ENCODE peak calls at places on chromosome 15, in seven cellular contexts. One of them, this sample, is unnamed.

GRCh38 chr15:40857601-40858351 is 13.9 kb downstream of the SPINT1 start:
- DNase-seq in heart left ventricle: peak; percentile 87
- DNase-seq in PC-3: peak; percentile 97
- DNase-seq in adrenal gland: peak; percentile 69
- DNase-seq in breast epithelium: peak; percentile 84
- DNase-seq in BE2C: peak; percentile 85
- DNase-seq in hepatocyte: peak; percentile 89
- DNase-seq in this sample: peak; percentile 81

GRCh38 chr15:71103102-71103676 is 12.1 kb upstream of the THSD4 start:
- DNase-seq in adrenal gland: peak; percentile 16
- DNase-seq in heart left ventricle: no peak
- DNase-seq in breast epithelium: no peak
- DNase-seq in PC-3: peak; percentile 57
- DNase-seq in BE2C: peak; percentile 49
- DNase-seq in hepatocyte: peak; percentile 34
- DNase-seq in this sample: no peak

GRCh38 chr15:51869074-51869425 is 39.6 kb downstream of the TMOD3 start:
- DNase-seq in BE2C: peak; percentile 74
- DNase-seq in hepatocyte: no peak
- DNase-seq in heart left ventricle: no peak
- DNase-seq in breast epithelium: no peak
- DNase-seq in PC-3: peak; percentile 88
- DNase-seq in adrenal gland: no peak
- DNase-seq in this sample: no peak

GRCh38 chr15:99424978-99425665 is 140.7 kb upstream of the MEF2A start:
- DNase-seq in BE2C: peak; percentile 50
- DNase-seq in heart left ventricle: peak; percentile 78
- DNase-seq in breast epithelium: no peak
- DNase-seq in PC-3: peak; percentile 89
- DNase-seq in adrenal gland: no peak
- DNase-seq in hepatocyte: peak; percentile 65
- DNase-seq in this sample: no peak

GRCh38 chr15:79065744-79066376 is 24.7 kb downstream of the RASGRF1 start:
- DNase-seq in breast epithelium: no peak
- DNase-seq in adrenal gland: no peak
- DNase-seq in heart left ventricle: no peak
- DNase-seq in BE2C: no peak
- DNase-seq in PC-3: no peak
- DNase-seq in hepatocyte: no peak
- DNase-seq in this sample: no peak

GRCh38 chr15:65115542-65115941 is 542 bp upstream of the UBAP1L start:
- DNase-seq in hepatocyte: no peak
- DNase-seq in BE2C: no peak
- DNase-seq in breast epithelium: no peak
- DNase-seq in PC-3: no peak
- DNase-seq in adrenal gland: no peak
- DNase-seq in heart left ventricle: no peak
- DNase-seq in this sample: no peak

GRCh38 chr15:81303241-81304225 is 20.4 kb downstream of the STARD5 start:
- DNase-seq in breast epithelium: no peak
- DNase-seq in BE2C: no peak
- DNase-seq in heart left ventricle: no peak
- DNase-seq in hepatocyte: no peak
- DNase-seq in adrenal gland: no peak
- DNase-seq in PC-3: no peak
- DNase-seq in this sample: no peak

GRCh38 chr15:29822685-29823459 is 604 bp upstream of the TJP1 start:
- DNase-seq in adrenal gland: peak; percentile 62
- DNase-seq in heart left ventricle: peak; percentile 82
- DNase-seq in breast epithelium: peak; percentile 59
- DNase-seq in hepatocyte: peak; percentile 76
- DNase-seq in PC-3: peak; percentile 67
- DNase-seq in BE2C: peak; percentile 48
- DNase-seq in this sample: peak; percentile 88

GRCh38 chr15:69065981-69066645 is 51.6 kb downstream of the NOX5 start:
- DNase-seq in adrenal gland: no peak
- DNase-seq in BE2C: no peak
- DNase-seq in heart left ventricle: no peak
- DNase-seq in breast epithelium: no peak
- DNase-seq in PC-3: no peak
- DNase-seq in hepatocyte: no peak
- DNase-seq in this sample: no peak

GRCh38 chr15:74955796-74956647 is 550 bp downstream of the RPP25 start:
- DNase-seq in PC-3: no peak
- DNase-seq in breast epithelium: peak; percentile 35
- DNase-seq in heart left ventricle: peak; percentile 88
- DNase-seq in adrenal gland: peak; percentile 82
- DNase-seq in hepatocyte: peak; percentile 90
- DNase-seq in BE2C: peak; percentile 36
- DNase-seq in this sample: peak; percentile 80

GRCh38 chr15:66704019-66704782 is 2.2 kb downstream of the SMAD6 start:
- DNase-seq in hepatocyte: no peak
- DNase-seq in PC-3: no peak
- DNase-seq in heart left ventricle: no peak
- DNase-seq in adrenal gland: no peak
- DNase-seq in breast epithelium: no peak
- DNase-seq in BE2C: no peak
- DNase-seq in this sample: no peak

GRCh38 chr15:69117431-69117841 is 43.0 kb upstream of the GLCE start:
- DNase-seq in heart left ventricle: no peak
- DNase-seq in hepatocyte: no peak
- DNase-seq in breast epithelium: no peak
- DNase-seq in adrenal gland: no peak
- DNase-seq in BE2C: peak; percentile 41
- DNase-seq in PC-3: no peak
- DNase-seq in this sample: no peak

GRCh38 chr15:33132722-33133345 is 61.7 kb downstream of the FMN1 start:
- DNase-seq in heart left ventricle: no peak
- DNase-seq in breast epithelium: peak; percentile 65
- DNase-seq in adrenal gland: no peak
- DNase-seq in BE2C: peak; percentile 47
- DNase-seq in hepatocyte: peak; percentile 73
- DNase-seq in PC-3: peak; percentile 85
- DNase-seq in this sample: no peak

GRCh38 chr15:94387854-94388441 is 156.6 kb downstream of the MCTP2 start:
- DNase-seq in hepatocyte: no peak
- DNase-seq in heart left ventricle: no peak
- DNase-seq in BE2C: no peak
- DNase-seq in PC-3: no peak
- DNase-seq in breast epithelium: no peak
- DNase-seq in adrenal gland: no peak
- DNase-seq in this sample: no peak

GRCh38 chr15:70777156-70777926 is 14.0 kb upstream of the UACA start:
- DNase-seq in adrenal gland: no peak
- DNase-seq in PC-3: no peak
- DNase-seq in hepatocyte: no peak
- DNase-seq in heart left ventricle: no peak
- DNase-seq in BE2C: no peak
- DNase-seq in breast epithelium: no peak
- DNase-seq in this sample: no peak

GRCh38 chr15:35555244-35555643 is 9.3 kb upstream of the DPH6 start:
- DNase-seq in breast epithelium: no peak
- DNase-seq in hepatocyte: no peak
- DNase-seq in heart left ventricle: no peak
- DNase-seq in BE2C: no peak
- DNase-seq in adrenal gland: no peak
- DNase-seq in PC-3: no peak
- DNase-seq in this sample: no peak
- H3K4me1 ChIP-seq in breast epithelium: no peaks in the 10 kb centered on the region
- H3K4me1 ChIP-seq in hepatocyte: no peaks in the 10 kb centered on the region
- H3K4me1 ChIP-seq in heart left ventricle: peaks cover 10% of the 10 kb centered on the region
- H3K4me1 ChIP-seq in BE2C: no peaks in the 10 kb centered on the region
- H3K4me1 ChIP-seq in adrenal gland: peaks cover 3% of the 10 kb centered on the region
- H3K4me1 ChIP-seq in PC-3: peaks cover 11% of the 10 kb centered on the region
- H3K4me1 ChIP-seq in this sample: peaks cover 6% of the 10 kb centered on the region

GRCh38 chr15:75955720-75956119 is 52.0 kb downstream of the FBXO22 start:
- DNase-seq in PC-3: no peak
- DNase-seq in BE2C: no peak
- DNase-seq in hepatocyte: no peak
- DNase-seq in breast epithelium: no peak
- DNase-seq in adrenal gland: no peak
- DNase-seq in heart left ventricle: no peak
- DNase-seq in this sample: no peak

GRCh38 chr15:75966073-75966472 is 46.2 kb downstream of the NRG4 start:
- DNase-seq in BE2C: no peak
- DNase-seq in PC-3: peak; percentile 75
- DNase-seq in hepatocyte: no peak
- DNase-seq in breast epithelium: no peak
- DNase-seq in heart left ventricle: no peak
- DNase-seq in adrenal gland: no peak
- DNase-seq in this sample: no peak

DNA sequence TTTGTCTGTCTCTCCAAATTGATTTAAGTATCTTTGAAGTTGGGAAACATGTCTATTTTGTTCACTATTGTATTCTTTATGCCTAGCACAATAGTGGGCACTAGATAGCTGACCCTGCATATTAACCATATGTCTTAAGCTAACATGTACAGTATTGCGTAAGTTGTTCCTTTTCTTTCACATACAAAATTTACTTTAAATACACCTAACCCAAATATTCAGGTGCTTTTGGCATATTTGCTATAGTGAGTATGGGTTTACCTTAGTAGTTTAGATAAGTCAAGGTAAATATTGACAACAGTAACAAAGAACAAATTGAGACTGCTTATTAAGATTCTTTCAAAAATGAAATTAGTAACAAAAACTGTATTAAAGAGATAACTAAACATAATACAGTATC is 50.9 kb downstream of the NRG4 start:
- DNase-seq in breast epithelium: no peak
- DNase-seq in adrenal gland: no peak
- DNase-seq in PC-3: no peak
- DNase-seq in heart left ventricle: no peak
- DNase-seq in BE2C: no peak
- DNase-seq in hepatocyte: no peak
- DNase-seq in this sample: no peak
- H3K4me1 ChIP-seq in breast epithelium: no peaks in the 10 kb centered on the region
- H3K4me1 ChIP-seq in adrenal gland: no peaks in the 10 kb centered on the region
- H3K4me1 ChIP-seq in PC-3: peaks cover 13% of the 10 kb centered on the region
- H3K4me1 ChIP-seq in heart left ventricle: no peaks in the 10 kb centered on the region
- H3K4me1 ChIP-seq in BE2C: no peaks in the 10 kb centered on the region
- H3K4me1 ChIP-seq in hepatocyte: no peaks in the 10 kb centered on the region
- H3K4me1 ChIP-seq in this sample: no peaks in the 10 kb centered on the region

GRCh38 chr15:85440451-85440850 is 60.0 kb downstream of the AKAP13 start:
- DNase-seq in PC-3: no peak
- DNase-seq in BE2C: no peak
- DNase-seq in breast epithelium: no peak
- DNase-seq in adrenal gland: no peak
- DNase-seq in hepatocyte: no peak
- DNase-seq in heart left ventricle: no peak
- DNase-seq in this sample: no peak
- H3K4me1 ChIP-seq in PC-3: peaks cover 27% of the 10 kb centered on the region
- H3K4me1 ChIP-seq in BE2C: peaks cover 2% of the 10 kb centered on the region
- H3K4me1 ChIP-seq in breast epithelium: peaks cover 16% of the 10 kb centered on the region
- H3K4me1 ChIP-seq in adrenal gland: no peaks in the 10 kb centered on the region
- H3K4me1 ChIP-seq in hepatocyte: peaks cover 25% of the 10 kb centered on the region
- H3K4me1 ChIP-seq in heart left ventricle: peaks cover 52% of the 10 kb centered on the region
- H3K4me1 ChIP-seq in this sample: peaks cover 20% of the 10 kb centered on the region

GRCh38 chr15:47788685-47789084 is 71.4 kb downstream of the SEMA6D start:
- DNase-seq in breast epithelium: no peak
- DNase-seq in adrenal gland: no peak
- DNase-seq in hepatocyte: peak; percentile 21
- DNase-seq in heart left ventricle: no peak
- DNase-seq in BE2C: no peak
- DNase-seq in PC-3: no peak
- DNase-seq in this sample: no peak

GRCh38 chr15:47787875-47788274 is 70.6 kb downstream of the SEMA6D start:
- DNase-seq in heart left ventricle: no peak
- DNase-seq in PC-3: no peak
- DNase-seq in breast epithelium: no peak
- DNase-seq in hepatocyte: peak; percentile 21
- DNase-seq in BE2C: peak; percentile 40
- DNase-seq in adrenal gland: no peak
- DNase-seq in this sample: no peak

GRCh38 chr15:47784820-47785219 is 67.5 kb downstream of the SEMA6D start:
- DNase-seq in hepatocyte: no peak
- DNase-seq in PC-3: no peak
- DNase-seq in adrenal gland: no peak
- DNase-seq in BE2C: no peak
- DNase-seq in breast epithelium: no peak
- DNase-seq in heart left ventricle: no peak
- DNase-seq in this sample: no peak

GRCh38 chr15:47781527-47781926 is 64.2 kb downstream of the SEMA6D start:
- DNase-seq in heart left ventricle: no peak
- DNase-seq in PC-3: no peak
- DNase-seq in breast epithelium: no peak
- DNase-seq in BE2C: no peak
- DNase-seq in adrenal gland: no peak
- DNase-seq in hepatocyte: no peak
- DNase-seq in this sample: no peak

GRCh38 chr15:47786371-47786770 is 69.1 kb downstream of the SEMA6D start:
- DNase-seq in hepatocyte: no peak
- DNase-seq in BE2C: no peak
- DNase-seq in breast epithelium: no peak
- DNase-seq in PC-3: no peak
- DNase-seq in heart left ventricle: no peak
- DNase-seq in adrenal gland: no peak
- DNase-seq in this sample: no peak
- H3K4me1 ChIP-seq in hepatocyte: peaks cover under 1% of the 10 kb centered on the region
- H3K4me1 ChIP-seq in BE2C: no peaks in the 10 kb centered on the region
- H3K4me1 ChIP-seq in breast epithelium: no peaks in the 10 kb centered on the region
- H3K4me1 ChIP-seq in PC-3: no peaks in the 10 kb centered on the region
- H3K4me1 ChIP-seq in heart left ventricle: no peaks in the 10 kb centered on the region
- H3K4me1 ChIP-seq in adrenal gland: no peaks in the 10 kb centered on the region
- H3K4me1 ChIP-seq in this sample: no peaks in the 10 kb centered on the region

GRCh38 chr15:67914028-67914427 is 74.2 kb upstream of the RNU6-1 start:
- DNase-seq in hepatocyte: no peak
- DNase-seq in heart left ventricle: no peak
- DNase-seq in BE2C: no peak
- DNase-seq in adrenal gland: no peak
- DNase-seq in breast epithelium: no peak
- DNase-seq in PC-3: no peak
- DNase-seq in this sample: no peak

GRCh38 chr15:67914537-67915373 is 74.9 kb upstream of the RNU6-1 start:
- DNase-seq in heart left ventricle: peak; percentile 68
- DNase-seq in adrenal gland: no peak
- DNase-seq in PC-3: peak; percentile 4
- DNase-seq in hepatocyte: peak; percentile 86
- DNase-seq in BE2C: no peak
- DNase-seq in breast epithelium: no peak
- DNase-seq in this sample: peak; percentile 39

GRCh38 chr15:67916565-67916964 is 76.7 kb upstream of the RNU6-1 start:
- DNase-seq in breast epithelium: no peak
- DNase-seq in hepatocyte: no peak
- DNase-seq in PC-3: no peak
- DNase-seq in heart left ventricle: no peak
- DNase-seq in adrenal gland: no peak
- DNase-seq in BE2C: no peak
- DNase-seq in this sample: no peak

GRCh38 chr15:67916051-67916374 is 76.2 kb upstream of the RNU6-1 start:
- DNase-seq in breast epithelium: no peak
- DNase-seq in PC-3: no peak
- DNase-seq in heart left ventricle: no peak
- DNase-seq in hepatocyte: no peak
- DNase-seq in adrenal gland: no peak
- DNase-seq in BE2C: no peak
- DNase-seq in this sample: no peak

GRCh38 chr15:67915374-67916050 is 75.7 kb upstream of the RNU6-1 start:
- DNase-seq in BE2C: no peak
- DNase-seq in PC-3: peak; percentile 57
- DNase-seq in hepatocyte: peak; percentile 87
- DNase-seq in adrenal gland: no peak
- DNase-seq in breast epithelium: peak; percentile 27
- DNase-seq in heart left ventricle: no peak
- DNase-seq in this sample: peak; percentile 62
- H3K4me1 ChIP-seq in BE2C: peaks cover 12% of the 10 kb centered on the region
- H3K4me1 ChIP-seq in PC-3: peaks cover 28% of the 10 kb centered on the region
- H3K4me1 ChIP-seq in hepatocyte: peaks cover 42% of the 10 kb centered on the region
- H3K4me1 ChIP-seq in adrenal gland: no peaks in the 10 kb centered on the region
- H3K4me1 ChIP-seq in breast epithelium: no peaks in the 10 kb centered on the region
- H3K4me1 ChIP-seq in heart left ventricle: peaks cover 46% of the 10 kb centered on the region
- H3K4me1 ChIP-seq in this sample: peaks cover 19% of the 10 kb centered on the region

This sample was measured in psoas muscle.